ENCODE peak calls at places on chromosomes 1 and 21, in ten cellular contexts. A is IMR-90, D is upper lobe of right lung, W is progenitor cell of endocrine pancreas, O is activated B cell treated with CpG ODN at 0.5 μM for 24 hours, R is GM20000, M is transverse colon, N is Calu3, C is fibroblast of lung, H is OCI-LY7. I is an unnamed sample.

GRCh38 chr21:36422279-36423098 is 37.3 kb downstream of the CHAF1B start:
- DNase-seq in A (peak; percentile 71), D (peak; percentile 73), W (peak; percentile 28), O (no peak), R (peak; percentile 62), M (peak; percentile 63), N (peak; percentile 62), C (peak; percentile 61), H (peak; percentile 53), I (peak; percentile 66)

GRCh38 chr1:50275564-50275963 is 147.7 kb downstream of the DMRTA2 start:
- DNase-seq in A (no peak), D (no peak), W (no peak), O (no peak), R (no peak), M (no peak), N (no peak), C (no peak), H (no peak), I (peak; percentile 23)

GRCh38 chr1:39407889-39408640 is 83.4 kb upstream of the BMP8A start:
- DNase-seq in A (no peak), D (no peak), W (no peak), O (no peak), R (no peak), M (peak; percentile 27), N (no peak), C (no peak), H (no peak), I (no peak)

GRCh38 chr1:85148524-85149250 is 52.1 kb downstream of the SYDE2 start:
- DNase-seq in A (peak; percentile 64), D (no peak), W (no peak), O (no peak), R (peak; percentile 45), M (no peak), N (no peak), C (peak; percentile 62), H (no peak), I (no peak)

GRCh38 chr21:14526816-14527689 is 19.1 kb downstream of the SAMSN1 start:
- DNase-seq in A (no peak), D (no peak), W (no peak), O (no peak), R (no peak), M (no peak), N (no peak), C (no peak), H (no peak), I (no peak)

GRCh38 chr1:2326524-2326923 is 64.8 kb downstream of the MORN1 start:
- DNase-seq in A (no peak), D (no peak), W (no peak), O (no peak), R (no peak), M (no peak), N (no peak), C (no peak), H (no peak), I (no peak)

GRCh38 chr1:94501426-94501825 is 40.1 kb downstream of the F3 start:
- DNase-seq in A (no peak), D (no peak), W (no peak), O (no peak), R (no peak), M (no peak), N (no peak), C (no peak), H (no peak), I (no peak)

GRCh38 chr1:41672173-41672572 is 187.7 kb upstream of the EDN2 start:
- DNase-seq in A (peak; percentile 86), D (peak; percentile 49), W (no peak), O (no peak), R (no peak), M (no peak), N (peak; percentile 78), C (peak; percentile 86), H (no peak), I (no peak)

GRCh38 chr1:52585474-52585873 is 16.7 kb upstream of the GPX7 start:
- DNase-seq in A (no peak), D (no peak), W (no peak), O (no peak), R (no peak), M (no peak), N (no peak), C (no peak), H (no peak), I (no peak)

GRCh38 chr1:183114441-183114840 is 71.6 kb upstream of the LAMC2 start:
- DNase-seq in A (no peak), D (no peak), W (no peak), O (no peak), R (no peak), M (no peak), N (no peak), C (no peak), H (no peak), I (no peak)

GRCh38 chr1:6351480-6352137 is 42.0 kb downstream of the ACOT7 start:
- DNase-seq in A (no peak), D (no peak), W (no peak), O (no peak), R (no peak), M (peak; percentile 81), N (no peak), C (no peak), H (no peak), I (no peak)

GRCh38 chr1:87294633-87295032 is 34.0 kb upstream of the LMO4 start:
- DNase-seq in A (no peak), D (no peak), W (no peak), O (no peak), R (no peak), M (no peak), N (no peak), C (no peak), H (no peak), I (peak; percentile 51)
- TF ChIP-seq CTCF in A (no peak), D (no peak), W (no peak), O (no peak), R (no peak), M (no peak), N (no peak), C (no peak), H (no peak), I (no peak)

GRCh38 chr1:225811622-225812487 is 1.9 kb downstream of the EPHX1 start:
- DNase-seq in A (no peak), D (no peak), W (no peak), O (no peak), R (no peak), M (peak; percentile 27), N (no peak), C (no peak), H (no peak), I (no peak)
- TF ChIP-seq CTCF in A (peak; percentile 39), D (peak; percentile 44), W (peak; percentile 52), O (no peak), R (no peak), M (no peak), N (no peak), C (peak; percentile 64), H (peak; percentile 65), I (peak; percentile 32)

GRCh38 chr1:180211860-180212229 is 18.2 kb upstream of the LHX4 start:
- DNase-seq in A (no peak), D (no peak), W (no peak), O (no peak), R (no peak), M (no peak), N (no peak), C (no peak), H (no peak), I (no peak)

GRCh38 chr1:180217021-180217420 is 13.0 kb upstream of the LHX4 start:
- DNase-seq in A (no peak), D (peak; percentile 62), W (no peak), O (no peak), R (no peak), M (no peak), N (no peak), C (no peak), H (no peak), I (no peak)

GRCh38 chr1:180215856-180216625 is 14.0 kb upstream of the LHX4 start:
- DNase-seq in A (no peak), D (peak; percentile 34), W (no peak), O (no peak), R (no peak), M (no peak), N (no peak), C (peak; percentile 3), H (no peak), I (no peak)

GRCh38 chr1:180211156-180211859 is 18.8 kb upstream of the LHX4 start:
- DNase-seq in A (no peak), D (no peak), W (no peak), O (no peak), R (no peak), M (no peak), N (no peak), C (no peak), H (no peak), I (no peak)

DNA sequence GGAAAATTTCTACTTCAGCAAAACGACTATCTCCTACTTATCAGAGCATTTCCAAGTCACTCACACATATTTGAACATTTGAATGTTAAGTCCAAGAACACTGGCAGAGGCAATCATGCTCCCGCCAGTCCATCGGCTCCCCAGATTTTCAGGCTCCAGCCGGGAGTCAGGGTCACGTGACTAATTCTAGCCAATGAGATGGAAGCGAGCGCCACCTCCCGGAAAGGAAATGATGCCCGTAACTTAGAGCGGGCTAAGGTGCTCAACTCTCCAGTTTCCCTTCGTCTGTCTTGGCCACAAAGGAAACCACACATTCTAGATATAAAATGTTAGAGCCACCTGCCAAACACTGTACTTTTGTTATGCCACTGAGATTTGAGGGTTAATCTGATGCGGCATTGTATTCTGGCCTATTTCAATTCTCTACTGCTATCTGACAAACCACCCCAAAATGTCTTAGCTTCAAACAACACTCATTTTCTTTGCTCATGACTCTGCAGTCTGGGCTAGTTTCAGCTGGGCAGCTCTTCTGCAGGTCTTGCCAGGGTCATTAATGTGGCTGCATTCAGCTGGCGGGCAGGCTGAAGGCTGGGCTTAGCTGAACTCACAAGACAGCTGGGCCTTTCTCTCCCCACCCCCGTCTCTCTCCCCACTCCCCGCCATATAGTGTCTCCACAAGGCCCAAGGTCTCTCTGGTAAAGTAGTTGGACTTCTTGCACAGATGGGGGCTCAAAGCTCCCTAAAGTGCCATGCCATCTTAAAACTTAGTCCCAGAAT is 16.5 kb upstream of the LHX4 start:
- DNase-seq in A (no peak), D (peak; percentile 59), W (no peak), O (no peak), R (peak; percentile 80), M (peak; percentile 41), N (no peak), C (peak; percentile 9), H (peak; percentile 62), I (peak; percentile 34)
- TF ChIP-seq CTCF in A (no peak), D (no peak), W (no peak), O (no peak), R (no peak), M (no peak), N (no peak), C (peak; percentile 29), H (peak; percentile 42), I (no peak)

DNA sequence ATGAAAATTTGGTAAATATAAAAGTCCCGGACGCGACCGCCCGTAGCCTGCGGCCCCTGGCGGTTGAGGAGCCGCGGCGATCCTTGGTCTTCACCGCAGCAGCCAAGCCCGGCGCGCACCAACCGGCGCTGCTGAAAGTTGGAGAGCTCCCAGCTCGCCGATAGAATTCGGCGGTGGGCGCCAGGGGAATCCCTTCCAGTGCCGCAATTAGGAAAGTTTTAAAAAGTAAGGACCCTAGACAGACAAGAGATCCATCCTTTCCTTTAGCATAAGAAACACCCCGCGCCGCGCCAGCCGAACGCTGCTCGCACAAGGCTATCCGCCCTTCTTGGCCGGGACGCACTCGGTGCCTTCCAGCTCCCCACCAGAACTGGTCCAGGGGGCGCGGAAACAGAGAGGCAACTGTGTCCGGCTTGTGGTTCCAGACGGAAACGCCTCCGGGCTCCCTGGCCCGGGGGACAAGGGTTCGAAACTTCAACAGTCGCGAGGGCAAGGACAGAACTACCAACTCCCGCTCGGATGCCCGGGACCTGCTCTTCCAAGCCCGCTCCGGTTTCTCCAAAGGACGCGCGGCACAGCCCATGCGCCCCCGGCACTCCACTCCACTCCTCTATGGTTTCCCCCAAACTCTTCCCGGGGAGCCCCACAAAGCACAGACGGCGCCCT is 1.7 kb downstream of the FAM78B start:
- DNase-seq in A (peak; percentile 28), D (peak; percentile 71), W (peak; percentile 51), O (peak; percentile 16), R (peak; percentile 51), M (peak; percentile 44), N (peak; percentile 70), C (peak; percentile 79), H (peak; percentile 3), I (peak; percentile 79)
- TF ChIP-seq CTCF in A (peak; percentile 41), D (peak; percentile 44), W (peak; percentile 74), O (no peak), R (peak; percentile 45), M (peak; percentile 59), N (peak; percentile 67), C (peak; percentile 43), H (peak; percentile 44), I (peak; percentile 63)